ENCODE peak calls at places on chromosomes 13 and 19, in five cellular contexts. W, J, M, Q and X are unnamed samples.

GRCh38 chr19:35767288-35768081 is 7.9 kb upstream of the ARHGAP33 start:
- DNase-seq in M (no peak), J (no peak), Q (no peak), W (peak; percentile 59), X (no peak)

GRCh38 chr13:73477441-73477840 is 418.6 kb downstream of the KLF5 start:
- DNase-seq in W (no peak), M (no peak), J (no peak), Q (no peak), X (no peak)

GRCh38 chr13:113110048-113110851 is 4.7 kb downstream of the F7 start:
- DNase-seq in Q (no peak), M (no peak), J (no peak), W (peak; percentile 75), X (no peak)

GRCh38 chr13:41411536-41411935 is 45.8 kb upstream of the RGCC start:
- DNase-seq in J (no peak), M (no peak), W (no peak), Q (no peak), X (no peak)

GRCh38 chr13:101473458-101473857 is 21.0 kb downstream of the ITGBL1 start:
- DNase-seq in W (no peak), M (no peak), J (no peak), Q (no peak), X (no peak)

GRCh38 chr13:24348797-24349515 is 39.6 kb downstream of the C1QTNF9 start:
- DNase-seq in M (peak; percentile 82), Q (no peak), J (peak; percentile 90), W (no peak), X (no peak)

GRCh38 chr13:108283110-108283509 is 13.6 kb downstream of the TNFSF13B start:
- DNase-seq in J (no peak), W (no peak), Q (no peak), M (no peak), X (no peak)

GRCh38 chr13:88176231-88176630 is 505.1 kb downstream of the SLITRK5 start:
- DNase-seq in Q (no peak), W (no peak), M (no peak), J (no peak), X (no peak)

GRCh38 chr13:31201341-31202024 is 1.7 kb downstream of the B3GLCT start:
- DNase-seq in Q (no peak), W (peak; percentile 44), J (no peak), M (no peak), X (no peak)

GRCh38 chr19:3350014-3350663 is 16.2 kb upstream of the NFIC start:
- DNase-seq in M (peak; percentile 68), W (no peak), J (peak; percentile 76), Q (no peak), X (no peak)

GRCh38 chr13:34748078-34748477 is 194.0 kb upstream of the NBEA start:
- DNase-seq in J (no peak), Q (no peak), W (no peak), M (peak; percentile 13), X (no peak)

GRCh38 chr19:50332264-50333038 is 3.3 kb upstream of the KCNC3 start:
- DNase-seq in M (no peak), J (no peak), Q (no peak), W (no peak), X (no peak)

GRCh38 chr13:35856721-35857346 is 274.3 kb downstream of the DCLK1 start:
- DNase-seq in W (no peak), M (no peak), Q (no peak), J (no peak), X (no peak)

GRCh38 chr13:73158851-73159250 is 100.0 kb downstream of the KLF5 start:
- DNase-seq in J (no peak), W (no peak), Q (no peak), M (no peak), X (no peak)

GRCh38 chr19:28929026-28929425 is 283.9 kb downstream of the UQCRFS1 start:
- DNase-seq in M (no peak), Q (no peak), J (no peak), W (no peak), X (no peak)

GRCh38 chr19:13001502-13002388 is 6.5 kb downstream of the NFIX start:
- DNase-seq in J (peak; percentile 71), M (peak; percentile 52), Q (no peak), W (no peak), X (peak; percentile 80)

GRCh38 chr19:10552596-10553053 is 8.9 kb downstream of the ATG4D start:
- DNase-seq in J (no peak), M (no peak), Q (no peak), W (peak; percentile 75), X (no peak)

GRCh38 chr19:43966079-43966694 is 15.2 kb downstream of the ZNF221 start:
- DNase-seq in J (no peak), W (no peak), Q (no peak), M (no peak), X (no peak)

GRCh38 chr19:8698433-8699063 is at the start of gene ACTL9:
- DNase-seq in Q (peak; percentile 84), J (no peak), W (no peak), M (no peak), X (no peak)

GRCh38 chr19:2323707-2324106 is 4.7 kb downstream of the LSM7 start:
- DNase-seq in J (no peak), Q (no peak), M (no peak), W (no peak), X (no peak)

GRCh38 chr13:69547780-69548179 is 559.8 kb upstream of the ATXN8OS start:
- DNase-seq in J (no peak), M (no peak), Q (no peak), W (no peak), X (no peak)

GRCh38 chr13:38582133-38582532 is 104.7 kb upstream of the FREM2 start:
- DNase-seq in Q (no peak), M (no peak), W (peak; percentile 20), J (no peak), X (no peak)

GRCh38 chr13:40588101-40588500 is 78.3 kb downstream of the FOXO1 start:
- DNase-seq in M (no peak), Q (no peak), W (no peak), J (no peak), X (no peak)

GRCh38 chr13:29561918-29562317 is 33.6 kb downstream of the SLC7A1 start:
- DNase-seq in Q (no peak), M (no peak), J (no peak), W (no peak), X (no peak)

GRCh38 chr13:39816936-39817335 is 161.5 kb downstream of the COG6 start:
- DNase-seq in J (no peak), M (no peak), W (no peak), Q (no peak), X (no peak)

GRCh38 chr19:4077800-4078683 is 11.3 kb upstream of the ZBTB7A start:
- DNase-seq in J (peak; percentile 63), M (peak; percentile 86), W (no peak), Q (no peak), X (peak; percentile 42)

GRCh38 chr19:19274146-19274545 is 1.0 kb upstream of the TM6SF2 start:
- DNase-seq in M (no peak), Q (no peak), W (peak; percentile 19), J (no peak), X (no peak)

GRCh38 chr19:33271246-33272021 is 30.9 kb downstream of the CEBPA start:
- DNase-seq in W (no peak), M (no peak), Q (no peak), J (no peak), X (no peak)

GRCh38 chr19:47595937-47596336 is 13.0 kb upstream of the BICRA start:
- DNase-seq in Q (no peak), J (no peak), M (no peak), W (no peak), X (no peak)

GRCh38 chr13:111659236-111659635 is 338.8 kb downstream of the TEX29 start:
- DNase-seq in W (no peak), M (no peak), Q (peak; percentile 25), J (no peak), X (no peak)

DNA sequence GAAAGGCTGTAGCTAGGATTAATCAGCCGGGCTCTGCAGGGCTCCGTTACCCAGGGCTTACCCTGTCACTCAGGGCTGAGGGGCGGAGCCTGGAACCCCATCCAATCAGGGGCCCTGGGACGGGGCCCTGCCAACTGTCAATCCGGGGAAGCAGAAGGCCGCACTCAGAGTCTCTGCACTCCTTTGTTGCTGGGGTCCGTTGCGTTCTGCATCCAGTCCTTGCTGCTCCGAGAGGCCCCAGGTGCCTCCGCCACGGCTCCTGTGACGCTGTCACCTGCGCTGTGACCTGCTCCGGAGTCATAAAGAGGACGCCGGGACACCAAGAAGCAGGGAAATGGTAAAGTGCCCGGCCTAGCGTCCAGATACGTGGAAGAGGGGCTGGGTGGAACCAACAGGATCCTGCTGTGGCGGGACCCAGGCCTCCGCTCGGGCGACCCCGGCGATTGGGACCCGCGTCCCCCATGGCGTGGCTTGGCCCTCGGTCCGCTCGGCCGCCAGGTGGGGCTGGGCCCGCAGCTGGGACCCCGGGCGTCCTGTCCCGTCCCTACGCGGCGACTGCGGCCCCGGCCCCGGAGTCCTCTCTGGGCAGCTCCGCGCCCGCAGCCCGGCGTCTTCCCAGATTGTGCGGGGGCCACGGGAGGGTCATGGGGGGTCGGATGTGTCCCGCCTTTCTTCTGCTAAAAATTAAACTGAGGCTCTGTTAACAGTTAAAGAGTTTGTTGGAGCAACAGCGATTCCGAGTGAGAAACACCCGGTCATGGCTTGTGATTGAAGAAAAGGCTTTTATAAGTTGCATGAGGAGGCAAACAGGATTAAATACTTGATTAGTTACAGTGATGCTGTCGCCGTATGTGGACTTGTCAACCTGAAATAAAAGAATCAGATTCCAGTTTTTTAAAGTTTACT is at the start of gene ZNF491:
- DNase-seq in Q (no peak), W (peak; percentile 98), J (peak; percentile 94), M (peak; percentile 96), X (peak; percentile 88)
- TF ChIP-seq POLR2AphosphoS5 in Q (peak; percentile 79), W (peak; percentile 86), J (peak; percentile 59), M (peak; percentile 78), X (no peak)

GRCh38 chr19:723714-724113 is 15.0 kb downstream of the PALM start:
- DNase-seq in Q (no peak), J (no peak), W (no peak), M (no peak), X (no peak)

GRCh38 chr19:720691-721160 is 12.0 kb downstream of the PALM start:
- DNase-seq in Q (no peak), M (no peak), J (no peak), W (peak; percentile 90), X (no peak)

GRCh38 chr19:723247-723646 is 14.5 kb downstream of the PALM start:
- DNase-seq in J (no peak), M (no peak), W (no peak), Q (no peak), X (no peak)

GRCh38 chr19:719636-720377 is 11.1 kb downstream of the PALM start:
- DNase-seq in Q (no peak), J (no peak), M (no peak), W (peak; percentile 97), X (no peak)

GRCh38 chr19:722553-723101 is 13.9 kb downstream of the PALM start:
- DNase-seq in M (no peak), Q (no peak), W (no peak), J (no peak), X (no peak)
- H3K27ac ChIP-seq in M (no peak overlapping the region), Q (no peak overlapping the region), W (no peak overlapping the region), J (no peak overlapping the region), X (no peak overlapping the region)

DNA sequence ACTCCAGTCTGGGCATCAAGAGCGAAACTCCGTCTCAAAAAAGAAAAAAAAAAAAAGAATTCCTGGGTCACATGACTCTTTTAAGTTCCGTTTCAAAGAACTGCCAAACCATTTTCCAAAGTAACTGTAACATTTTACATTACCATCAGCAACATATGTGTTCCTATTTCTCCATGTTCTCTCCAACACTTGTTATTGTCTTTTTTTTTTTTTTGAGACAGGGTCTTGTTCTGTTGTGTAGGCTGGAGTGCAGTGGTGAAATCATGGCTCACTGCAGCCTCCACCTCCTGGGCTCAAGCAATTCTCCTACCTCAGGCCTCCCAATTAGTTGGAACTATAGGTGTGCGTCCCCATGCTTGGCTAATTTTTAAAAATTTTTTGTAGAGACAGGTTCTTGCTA is 6.5 kb downstream of the LGALS7B start:
- DNase-seq in M (no peak), J (no peak), Q (no peak), W (no peak), X (no peak)
- H3K36me3 ChIP-seq in M (no peaks in the 10 kb centered on the region), J (no peaks in the 10 kb centered on the region), Q (no peaks in the 10 kb centered on the region), W (no peaks in the 10 kb centered on the region), X (no peaks in the 10 kb centered on the region)

GRCh38 chr19:17841371-17841809 is 6.4 kb downstream of the JAK3 start:
- DNase-seq in J (peak; percentile 44), M (no peak), Q (no peak), W (no peak), X (no peak)
- TF ChIP-seq POLR2AphosphoS5 in J (no peak), M (no peak), Q (no peak), W (no peak), X (no peak)